ENCODE peak calls at places on chromosomes 4 and X, in four cellular contexts. M, L, N and D are unnamed samples.

GRCh38 chr4:100428051-100428450 is 89.8 kb downstream of the EMCN start:
- DNase-seq in L (no peak), M (no peak), N (peak), D (no peak)

GRCh38 chr4:101022151-101023024 is 324.9 kb downstream of the PPP3CA start:
- DNase-seq in N (peak), L (no peak), M (no peak), D (no peak)

GRCh38 chr4:152735302-152735917 is 44.1 kb downstream of the TIGD4 start:
- DNase-seq in L (no peak), M (peak), N (no peak), D (no peak)

GRCh38 chr4:163395758-163396157 is 52.1 kb downstream of the NPY5R start:
- DNase-seq in N (no peak), L (no peak), M (no peak), D (no peak)

GRCh38 chrX:132226169-132226568 is 6.9 kb upstream of the RAP2C start:
- DNase-seq in L (no peak), N (no peak), M (peak), D (no peak)

GRCh38 chr4:123327846-123328447 is 68.6 kb upstream of the SPRY1 start:
- DNase-seq in M (no peak), L (no peak), N (no peak), D (no peak)

GRCh38 chrX:103343105-103343504 is 13.1 kb downstream of the TCEAL7 start:
- DNase-seq in M (peak), N (no peak), L (no peak), D (peak)

GRCh38 chr4:3290889-3291321 is 1.9 kb upstream of the RGS12 start:
- DNase-seq in N (no peak), L (no peak), M (no peak), D (no peak)

GRCh38 chrX:73289039-73289438 is 74.4 kb upstream of the NAP1L2 start:
- DNase-seq in L (no peak), N (no peak), M (no peak), D (no peak)

GRCh38 chrX:55486736-55487135 is 2.9 kb downstream of the USP51 start:
- DNase-seq in L (no peak), N (no peak), M (no peak), D (no peak)

GRCh38 chr4:185662030-185662778 is 126.9 kb upstream of the PDLIM3 start:
- DNase-seq in N (no peak), M (no peak), L (no peak), D (no peak)

GRCh38 chr4:51868449-51868847 is 25.5 kb downstream of the DCUN1D4 start:
- DNase-seq in L (no peak), N (no peak), M (no peak), D (no peak)

GRCh38 chr4:121148621-121149020 is 15.5 kb downstream of the TNIP3 start:
- DNase-seq in M (no peak), L (no peak), N (no peak), D (no peak)

GRCh38 chr4:140343303-140343702 is 30.1 kb upstream of the SCOC start:
- DNase-seq in M (no peak), N (no peak), L (no peak), D (no peak)